ENCODE peak calls at places on chromosomes 6 and 20, in nine cellular contexts. One of them, this sample, is unnamed.

GRCh38 chr20:53840462-53841000 is 229.9 kb downstream of the BCAS1 start:
- DNase-seq in stimulated activated CD8-positive, alpha-beta memory T cell treated with anti-CD3 and anti-CD28 coated beads, Interleukin-15, amount 100 ng/mL, for 24 hours: no peak
- DNase-seq in activated naive CD8-positive, alpha-beta T cell treated with anti-CD3 and anti-CD28 coated beads, Interleukin-2, amount 10 ng/mL, durations not matched to agents 7 days and 5 days: no peak
- DNase-seq in skeletal muscle cell: no peak
- DNase-seq in T follicular helper cell: no peak
- DNase-seq in neural progenitor cell: no peak
- DNase-seq in choroid plexus epithelial cell: no peak
- DNase-seq in GM06990: no peak
- DNase-seq in NCI-H1105 treated with DMSO at 0.1 percent for 48 hours: no peak
- DNase-seq in this sample: no peak

GRCh38 chr20:34581341-34582189 is 23.0 kb downstream of the MAP1LC3A start:
- DNase-seq in GM06990: no peak
- DNase-seq in activated naive CD8-positive, alpha-beta T cell treated with anti-CD3 and anti-CD28 coated beads, Interleukin-2, amount 10 ng/mL, durations not matched to agents 7 days and 5 days: no peak
- DNase-seq in skeletal muscle cell: peak; percentile 45
- DNase-seq in stimulated activated CD8-positive, alpha-beta memory T cell treated with anti-CD3 and anti-CD28 coated beads, Interleukin-15, amount 100 ng/mL, for 24 hours: no peak
- DNase-seq in T follicular helper cell: no peak
- DNase-seq in NCI-H1105 treated with DMSO at 0.1 percent for 48 hours: no peak
- DNase-seq in neural progenitor cell: peak; percentile 35
- DNase-seq in choroid plexus epithelial cell: peak; percentile 67
- DNase-seq in this sample: peak; percentile 37

GRCh38 chr20:60934724-60935123 is 317.3 kb upstream of the CDH4 start:
- DNase-seq in activated naive CD8-positive, alpha-beta T cell treated with anti-CD3 and anti-CD28 coated beads, Interleukin-2, amount 10 ng/mL, durations not matched to agents 7 days and 5 days: no peak
- DNase-seq in skeletal muscle cell: no peak
- DNase-seq in NCI-H1105 treated with DMSO at 0.1 percent for 48 hours: no peak
- DNase-seq in T follicular helper cell: no peak
- DNase-seq in stimulated activated CD8-positive, alpha-beta memory T cell treated with anti-CD3 and anti-CD28 coated beads, Interleukin-15, amount 100 ng/mL, for 24 hours: no peak
- DNase-seq in GM06990: no peak
- DNase-seq in neural progenitor cell: no peak
- DNase-seq in choroid plexus epithelial cell: no peak
- DNase-seq in this sample: no peak

GRCh38 chr6:114941078-114941477 is 598.3 kb upstream of the HS3ST5 start:
- DNase-seq in T follicular helper cell: no peak
- DNase-seq in neural progenitor cell: peak; percentile 85
- DNase-seq in NCI-H1105 treated with DMSO at 0.1 percent for 48 hours: no peak
- DNase-seq in choroid plexus epithelial cell: no peak
- DNase-seq in activated naive CD8-positive, alpha-beta T cell treated with anti-CD3 and anti-CD28 coated beads, Interleukin-2, amount 10 ng/mL, durations not matched to agents 7 days and 5 days: no peak
- DNase-seq in GM06990: no peak
- DNase-seq in stimulated activated CD8-positive, alpha-beta memory T cell treated with anti-CD3 and anti-CD28 coated beads, Interleukin-15, amount 100 ng/mL, for 24 hours: no peak
- DNase-seq in skeletal muscle cell: no peak
- DNase-seq in this sample: no peak

GRCh38 chr6:75748743-75749538 is at the start of gene MYO6:
- DNase-seq in skeletal muscle cell: no peak
- DNase-seq in T follicular helper cell: peak; percentile 19
- DNase-seq in stimulated activated CD8-positive, alpha-beta memory T cell treated with anti-CD3 and anti-CD28 coated beads, Interleukin-15, amount 100 ng/mL, for 24 hours: peak; percentile 2
- DNase-seq in choroid plexus epithelial cell: peak; percentile 62
- DNase-seq in activated naive CD8-positive, alpha-beta T cell treated with anti-CD3 and anti-CD28 coated beads, Interleukin-2, amount 10 ng/mL, durations not matched to agents 7 days and 5 days: peak; percentile 71
- DNase-seq in GM06990: peak; percentile 83
- DNase-seq in neural progenitor cell: peak; percentile 91
- DNase-seq in NCI-H1105 treated with DMSO at 0.1 percent for 48 hours: peak; percentile 64
- DNase-seq in this sample: peak; percentile 47

GRCh38 chr6:147298461-147298860 is 94.2 kb downstream of the STXBP5 start:
- DNase-seq in GM06990: no peak
- DNase-seq in skeletal muscle cell: no peak
- DNase-seq in activated naive CD8-positive, alpha-beta T cell treated with anti-CD3 and anti-CD28 coated beads, Interleukin-2, amount 10 ng/mL, durations not matched to agents 7 days and 5 days: no peak
- DNase-seq in choroid plexus epithelial cell: no peak
- DNase-seq in neural progenitor cell: no peak
- DNase-seq in NCI-H1105 treated with DMSO at 0.1 percent for 48 hours: no peak
- DNase-seq in T follicular helper cell: no peak
- DNase-seq in stimulated activated CD8-positive, alpha-beta memory T cell treated with anti-CD3 and anti-CD28 coated beads, Interleukin-15, amount 100 ng/mL, for 24 hours: no peak
- DNase-seq in this sample: no peak

GRCh38 chr6:48068326-48069191 is 42.4 kb downstream of the PTCHD4 start:
- DNase-seq in NCI-H1105 treated with DMSO at 0.1 percent for 48 hours: peak; percentile 59
- DNase-seq in neural progenitor cell: peak; percentile 63
- DNase-seq in choroid plexus epithelial cell: no peak
- DNase-seq in activated naive CD8-positive, alpha-beta T cell treated with anti-CD3 and anti-CD28 coated beads, Interleukin-2, amount 10 ng/mL, durations not matched to agents 7 days and 5 days: no peak
- DNase-seq in stimulated activated CD8-positive, alpha-beta memory T cell treated with anti-CD3 and anti-CD28 coated beads, Interleukin-15, amount 100 ng/mL, for 24 hours: no peak
- DNase-seq in skeletal muscle cell: no peak
- DNase-seq in GM06990: peak; percentile 8
- DNase-seq in T follicular helper cell: no peak
- DNase-seq in this sample: no peak

GRCh38 chr6:51702851-51703250 is 384.6 kb downstream of the PKHD1 start:
- DNase-seq in activated naive CD8-positive, alpha-beta T cell treated with anti-CD3 and anti-CD28 coated beads, Interleukin-2, amount 10 ng/mL, durations not matched to agents 7 days and 5 days: no peak
- DNase-seq in skeletal muscle cell: no peak
- DNase-seq in NCI-H1105 treated with DMSO at 0.1 percent for 48 hours: no peak
- DNase-seq in neural progenitor cell: no peak
- DNase-seq in choroid plexus epithelial cell: no peak
- DNase-seq in stimulated activated CD8-positive, alpha-beta memory T cell treated with anti-CD3 and anti-CD28 coated beads, Interleukin-15, amount 100 ng/mL, for 24 hours: no peak
- DNase-seq in GM06990: no peak
- DNase-seq in T follicular helper cell: no peak
- DNase-seq in this sample: no peak

GRCh38 chr20:517221-517620 is 26.4 kb downstream of the CSNK2A1 start:
- DNase-seq in activated naive CD8-positive, alpha-beta T cell treated with anti-CD3 and anti-CD28 coated beads, Interleukin-2, amount 10 ng/mL, durations not matched to agents 7 days and 5 days: no peak
- DNase-seq in T follicular helper cell: no peak
- DNase-seq in NCI-H1105 treated with DMSO at 0.1 percent for 48 hours: no peak
- DNase-seq in choroid plexus epithelial cell: no peak
- DNase-seq in GM06990: no peak
- DNase-seq in skeletal muscle cell: no peak
- DNase-seq in stimulated activated CD8-positive, alpha-beta memory T cell treated with anti-CD3 and anti-CD28 coated beads, Interleukin-15, amount 100 ng/mL, for 24 hours: no peak
- DNase-seq in neural progenitor cell: no peak
- DNase-seq in this sample: no peak

GRCh38 chr6:151652338-151652737 is 155.1 kb upstream of the ESR1 start:
- DNase-seq in activated naive CD8-positive, alpha-beta T cell treated with anti-CD3 and anti-CD28 coated beads, Interleukin-2, amount 10 ng/mL, durations not matched to agents 7 days and 5 days: no peak
- DNase-seq in neural progenitor cell: no peak
- DNase-seq in T follicular helper cell: no peak
- DNase-seq in NCI-H1105 treated with DMSO at 0.1 percent for 48 hours: no peak
- DNase-seq in GM06990: no peak
- DNase-seq in choroid plexus epithelial cell: no peak
- DNase-seq in stimulated activated CD8-positive, alpha-beta memory T cell treated with anti-CD3 and anti-CD28 coated beads, Interleukin-15, amount 100 ng/mL, for 24 hours: no peak
- DNase-seq in skeletal muscle cell: no peak
- DNase-seq in this sample: no peak

GRCh38 chr6:35199866-35200265 is 13.9 kb upstream of the SCUBE3 start:
- DNase-seq in T follicular helper cell: no peak
- DNase-seq in activated naive CD8-positive, alpha-beta T cell treated with anti-CD3 and anti-CD28 coated beads, Interleukin-2, amount 10 ng/mL, durations not matched to agents 7 days and 5 days: no peak
- DNase-seq in GM06990: no peak
- DNase-seq in stimulated activated CD8-positive, alpha-beta memory T cell treated with anti-CD3 and anti-CD28 coated beads, Interleukin-15, amount 100 ng/mL, for 24 hours: no peak
- DNase-seq in NCI-H1105 treated with DMSO at 0.1 percent for 48 hours: no peak
- DNase-seq in choroid plexus epithelial cell: no peak
- DNase-seq in neural progenitor cell: no peak
- DNase-seq in skeletal muscle cell: no peak
- DNase-seq in this sample: no peak

GRCh38 chr20:17615645-17616479 is 46.0 kb downstream of the DSTN start:
- DNase-seq in T follicular helper cell: no peak
- DNase-seq in stimulated activated CD8-positive, alpha-beta memory T cell treated with anti-CD3 and anti-CD28 coated beads, Interleukin-15, amount 100 ng/mL, for 24 hours: no peak
- DNase-seq in GM06990: no peak
- DNase-seq in choroid plexus epithelial cell: no peak
- DNase-seq in activated naive CD8-positive, alpha-beta T cell treated with anti-CD3 and anti-CD28 coated beads, Interleukin-2, amount 10 ng/mL, durations not matched to agents 7 days and 5 days: peak; percentile 20
- DNase-seq in neural progenitor cell: no peak
- DNase-seq in skeletal muscle cell: no peak
- DNase-seq in NCI-H1105 treated with DMSO at 0.1 percent for 48 hours: no peak
- DNase-seq in this sample: no peak

GRCh38 chr20:32319100-32319499 is 39.0 kb upstream of the ASXL1 start:
- DNase-seq in GM06990: no peak
- DNase-seq in neural progenitor cell: no peak
- DNase-seq in stimulated activated CD8-positive, alpha-beta memory T cell treated with anti-CD3 and anti-CD28 coated beads, Interleukin-15, amount 100 ng/mL, for 24 hours: no peak
- DNase-seq in T follicular helper cell: no peak
- DNase-seq in activated naive CD8-positive, alpha-beta T cell treated with anti-CD3 and anti-CD28 coated beads, Interleukin-2, amount 10 ng/mL, durations not matched to agents 7 days and 5 days: no peak
- DNase-seq in skeletal muscle cell: no peak
- DNase-seq in NCI-H1105 treated with DMSO at 0.1 percent for 48 hours: no peak
- DNase-seq in choroid plexus epithelial cell: no peak
- DNase-seq in this sample: no peak

GRCh38 chr20:63659370-63659769 is 1.3 kb downstream of the RTEL1 start:
- DNase-seq in GM06990: no peak
- DNase-seq in stimulated activated CD8-positive, alpha-beta memory T cell treated with anti-CD3 and anti-CD28 coated beads, Interleukin-15, amount 100 ng/mL, for 24 hours: no peak
- DNase-seq in neural progenitor cell: no peak
- DNase-seq in activated naive CD8-positive, alpha-beta T cell treated with anti-CD3 and anti-CD28 coated beads, Interleukin-2, amount 10 ng/mL, durations not matched to agents 7 days and 5 days: no peak
- DNase-seq in T follicular helper cell: no peak
- DNase-seq in skeletal muscle cell: no peak
- DNase-seq in NCI-H1105 treated with DMSO at 0.1 percent for 48 hours: no peak
- DNase-seq in choroid plexus epithelial cell: no peak
- DNase-seq in this sample: no peak

GRCh38 chr6:112443666-112444065 is 96.5 kb downstream of the RFPL4B start:
- DNase-seq in skeletal muscle cell: peak; percentile 71
- DNase-seq in activated naive CD8-positive, alpha-beta T cell treated with anti-CD3 and anti-CD28 coated beads, Interleukin-2, amount 10 ng/mL, durations not matched to agents 7 days and 5 days: no peak
- DNase-seq in T follicular helper cell: no peak
- DNase-seq in NCI-H1105 treated with DMSO at 0.1 percent for 48 hours: no peak
- DNase-seq in neural progenitor cell: no peak
- DNase-seq in stimulated activated CD8-positive, alpha-beta memory T cell treated with anti-CD3 and anti-CD28 coated beads, Interleukin-15, amount 100 ng/mL, for 24 hours: no peak
- DNase-seq in GM06990: no peak
- DNase-seq in choroid plexus epithelial cell: peak; percentile 91
- DNase-seq in this sample: peak; percentile 73

GRCh38 chr20:46512943-46513844 is at the start of gene ZNF334:
- DNase-seq in activated naive CD8-positive, alpha-beta T cell treated with anti-CD3 and anti-CD28 coated beads, Interleukin-2, amount 10 ng/mL, durations not matched to agents 7 days and 5 days: peak; percentile 53
- DNase-seq in stimulated activated CD8-positive, alpha-beta memory T cell treated with anti-CD3 and anti-CD28 coated beads, Interleukin-15, amount 100 ng/mL, for 24 hours: peak; percentile 13
- DNase-seq in NCI-H1105 treated with DMSO at 0.1 percent for 48 hours: peak; percentile 88
- DNase-seq in skeletal muscle cell: no peak
- DNase-seq in neural progenitor cell: peak; percentile 85
- DNase-seq in choroid plexus epithelial cell: peak; percentile 61
- DNase-seq in T follicular helper cell: no peak
- DNase-seq in GM06990: peak; percentile 17
- DNase-seq in this sample: peak; percentile 51

GRCh38 chr6:25014806-25015560 is 79.2 kb upstream of the RIPOR2 start:
- DNase-seq in skeletal muscle cell: peak; percentile 53
- DNase-seq in neural progenitor cell: no peak
- DNase-seq in GM06990: no peak
- DNase-seq in activated naive CD8-positive, alpha-beta T cell treated with anti-CD3 and anti-CD28 coated beads, Interleukin-2, amount 10 ng/mL, durations not matched to agents 7 days and 5 days: no peak
- DNase-seq in choroid plexus epithelial cell: peak; percentile 93
- DNase-seq in stimulated activated CD8-positive, alpha-beta memory T cell treated with anti-CD3 and anti-CD28 coated beads, Interleukin-15, amount 100 ng/mL, for 24 hours: no peak
- DNase-seq in NCI-H1105 treated with DMSO at 0.1 percent for 48 hours: peak; percentile 82
- DNase-seq in T follicular helper cell: peak; percentile 42
- DNase-seq in this sample: peak; percentile 89

GRCh38 chr20:4445331-4445730 is 276.4 kb upstream of the PRND start:
- DNase-seq in neural progenitor cell: no peak
- DNase-seq in choroid plexus epithelial cell: no peak
- DNase-seq in stimulated activated CD8-positive, alpha-beta memory T cell treated with anti-CD3 and anti-CD28 coated beads, Interleukin-15, amount 100 ng/mL, for 24 hours: no peak
- DNase-seq in skeletal muscle cell: no peak
- DNase-seq in T follicular helper cell: no peak
- DNase-seq in GM06990: no peak
- DNase-seq in NCI-H1105 treated with DMSO at 0.1 percent for 48 hours: no peak
- DNase-seq in activated naive CD8-positive, alpha-beta T cell treated with anti-CD3 and anti-CD28 coated beads, Interleukin-2, amount 10 ng/mL, durations not matched to agents 7 days and 5 days: no peak
- DNase-seq in this sample: no peak

GRCh38 chr6:18742406-18742805 is 355.3 kb downstream of the RNF144B start:
- DNase-seq in NCI-H1105 treated with DMSO at 0.1 percent for 48 hours: no peak
- DNase-seq in neural progenitor cell: no peak
- DNase-seq in choroid plexus epithelial cell: peak; percentile 49
- DNase-seq in stimulated activated CD8-positive, alpha-beta memory T cell treated with anti-CD3 and anti-CD28 coated beads, Interleukin-15, amount 100 ng/mL, for 24 hours: no peak
- DNase-seq in activated naive CD8-positive, alpha-beta T cell treated with anti-CD3 and anti-CD28 coated beads, Interleukin-2, amount 10 ng/mL, durations not matched to agents 7 days and 5 days: no peak
- DNase-seq in GM06990: no peak
- DNase-seq in skeletal muscle cell: no peak
- DNase-seq in T follicular helper cell: no peak
- DNase-seq in this sample: peak; percentile 23

GRCh38 chr6:56437171-56437900 is 190.0 kb upstream of the COL21A1 start:
- DNase-seq in choroid plexus epithelial cell: no peak
- DNase-seq in activated naive CD8-positive, alpha-beta T cell treated with anti-CD3 and anti-CD28 coated beads, Interleukin-2, amount 10 ng/mL, durations not matched to agents 7 days and 5 days: no peak
- DNase-seq in skeletal muscle cell: no peak
- DNase-seq in NCI-H1105 treated with DMSO at 0.1 percent for 48 hours: no peak
- DNase-seq in GM06990: no peak
- DNase-seq in T follicular helper cell: no peak
- DNase-seq in stimulated activated CD8-positive, alpha-beta memory T cell treated with anti-CD3 and anti-CD28 coated beads, Interleukin-15, amount 100 ng/mL, for 24 hours: no peak
- DNase-seq in neural progenitor cell: no peak
- DNase-seq in this sample: peak; percentile 17

GRCh38 chr6:37877373-37878149 is 58.0 kb downstream of the ZFAND3 start:
- DNase-seq in activated naive CD8-positive, alpha-beta T cell treated with anti-CD3 and anti-CD28 coated beads, Interleukin-2, amount 10 ng/mL, durations not matched to agents 7 days and 5 days: no peak
- DNase-seq in neural progenitor cell: no peak
- DNase-seq in GM06990: no peak
- DNase-seq in T follicular helper cell: no peak
- DNase-seq in skeletal muscle cell: no peak
- DNase-seq in NCI-H1105 treated with DMSO at 0.1 percent for 48 hours: no peak
- DNase-seq in choroid plexus epithelial cell: peak; percentile 46
- DNase-seq in stimulated activated CD8-positive, alpha-beta memory T cell treated with anti-CD3 and anti-CD28 coated beads, Interleukin-15, amount 100 ng/mL, for 24 hours: no peak
- DNase-seq in this sample: peak; percentile 85

GRCh38 chr6:170050591-170051041 is 240.3 kb downstream of the DLL1 start:
- DNase-seq in neural progenitor cell: no peak
- DNase-seq in skeletal muscle cell: no peak
- DNase-seq in choroid plexus epithelial cell: no peak
- DNase-seq in activated naive CD8-positive, alpha-beta T cell treated with anti-CD3 and anti-CD28 coated beads, Interleukin-2, amount 10 ng/mL, durations not matched to agents 7 days and 5 days: peak; percentile 11
- DNase-seq in T follicular helper cell: no peak
- DNase-seq in stimulated activated CD8-positive, alpha-beta memory T cell treated with anti-CD3 and anti-CD28 coated beads, Interleukin-15, amount 100 ng/mL, for 24 hours: no peak
- DNase-seq in GM06990: no peak
- DNase-seq in NCI-H1105 treated with DMSO at 0.1 percent for 48 hours: no peak
- DNase-seq in this sample: no peak

GRCh38 chr6:17015551-17016381 is 86.1 kb upstream of the STMND1 start:
- DNase-seq in choroid plexus epithelial cell: peak; percentile 55
- DNase-seq in activated naive CD8-positive, alpha-beta T cell treated with anti-CD3 and anti-CD28 coated beads, Interleukin-2, amount 10 ng/mL, durations not matched to agents 7 days and 5 days: peak; percentile 70
- DNase-seq in NCI-H1105 treated with DMSO at 0.1 percent for 48 hours: no peak
- DNase-seq in skeletal muscle cell: no peak
- DNase-seq in neural progenitor cell: no peak
- DNase-seq in GM06990: peak; percentile 14
- DNase-seq in stimulated activated CD8-positive, alpha-beta memory T cell treated with anti-CD3 and anti-CD28 coated beads, Interleukin-15, amount 100 ng/mL, for 24 hours: no peak
- DNase-seq in T follicular helper cell: no peak
- DNase-seq in this sample: no peak

GRCh38 chr6:92647630-92648029 is 771.7 kb downstream of the EPHA7 start:
- DNase-seq in T follicular helper cell: no peak
- DNase-seq in activated naive CD8-positive, alpha-beta T cell treated with anti-CD3 and anti-CD28 coated beads, Interleukin-2, amount 10 ng/mL, durations not matched to agents 7 days and 5 days: no peak
- DNase-seq in choroid plexus epithelial cell: peak; percentile 16
- DNase-seq in NCI-H1105 treated with DMSO at 0.1 percent for 48 hours: peak; percentile 78
- DNase-seq in skeletal muscle cell: no peak
- DNase-seq in GM06990: no peak
- DNase-seq in stimulated activated CD8-positive, alpha-beta memory T cell treated with anti-CD3 and anti-CD28 coated beads, Interleukin-15, amount 100 ng/mL, for 24 hours: no peak
- DNase-seq in neural progenitor cell: no peak
- DNase-seq in this sample: peak; percentile 88

GRCh38 chr6:144150673-144151009 is 324 bp downstream of the STX11 start:
- DNase-seq in choroid plexus epithelial cell: peak; percentile 29
- DNase-seq in skeletal muscle cell: no peak
- DNase-seq in GM06990: no peak
- DNase-seq in stimulated activated CD8-positive, alpha-beta memory T cell treated with anti-CD3 and anti-CD28 coated beads, Interleukin-15, amount 100 ng/mL, for 24 hours: no peak
- DNase-seq in activated naive CD8-positive, alpha-beta T cell treated with anti-CD3 and anti-CD28 coated beads, Interleukin-2, amount 10 ng/mL, durations not matched to agents 7 days and 5 days: no peak
- DNase-seq in neural progenitor cell: peak; percentile 68
- DNase-seq in NCI-H1105 treated with DMSO at 0.1 percent for 48 hours: peak; percentile 58
- DNase-seq in T follicular helper cell: no peak
- DNase-seq in this sample: no peak

GRCh38 chr6:154106251-154106650 is 67.2 kb downstream of the OPRM1 start:
- DNase-seq in activated naive CD8-positive, alpha-beta T cell treated with anti-CD3 and anti-CD28 coated beads, Interleukin-2, amount 10 ng/mL, durations not matched to agents 7 days and 5 days: no peak
- DNase-seq in choroid plexus epithelial cell: no peak
- DNase-seq in stimulated activated CD8-positive, alpha-beta memory T cell treated with anti-CD3 and anti-CD28 coated beads, Interleukin-15, amount 100 ng/mL, for 24 hours: no peak
- DNase-seq in GM06990: no peak
- DNase-seq in NCI-H1105 treated with DMSO at 0.1 percent for 48 hours: no peak
- DNase-seq in neural progenitor cell: no peak
- DNase-seq in skeletal muscle cell: no peak
- DNase-seq in T follicular helper cell: no peak
- DNase-seq in this sample: no peak

GRCh38 chr6:119865466-119866350 is 516.1 kb upstream of the MAN1A1 start:
- DNase-seq in stimulated activated CD8-positive, alpha-beta memory T cell treated with anti-CD3 and anti-CD28 coated beads, Interleukin-15, amount 100 ng/mL, for 24 hours: no peak
- DNase-seq in GM06990: no peak
- DNase-seq in skeletal muscle cell: no peak
- DNase-seq in activated naive CD8-positive, alpha-beta T cell treated with anti-CD3 and anti-CD28 coated beads, Interleukin-2, amount 10 ng/mL, durations not matched to agents 7 days and 5 days: no peak
- DNase-seq in neural progenitor cell: no peak
- DNase-seq in choroid plexus epithelial cell: no peak
- DNase-seq in NCI-H1105 treated with DMSO at 0.1 percent for 48 hours: no peak
- DNase-seq in T follicular helper cell: no peak
- DNase-seq in this sample: no peak

GRCh38 chr6:35475573-35475972 is 7.4 kb downstream of the RPL10A start:
- DNase-seq in T follicular helper cell: no peak
- DNase-seq in NCI-H1105 treated with DMSO at 0.1 percent for 48 hours: no peak
- DNase-seq in choroid plexus epithelial cell: no peak
- DNase-seq in stimulated activated CD8-positive, alpha-beta memory T cell treated with anti-CD3 and anti-CD28 coated beads, Interleukin-15, amount 100 ng/mL, for 24 hours: no peak
- DNase-seq in skeletal muscle cell: no peak
- DNase-seq in activated naive CD8-positive, alpha-beta T cell treated with anti-CD3 and anti-CD28 coated beads, Interleukin-2, amount 10 ng/mL, durations not matched to agents 7 days and 5 days: no peak
- DNase-seq in neural progenitor cell: no peak
- DNase-seq in GM06990: peak; percentile 46
- DNase-seq in this sample: no peak

GRCh38 chr6:45710304-45710821 is 305.3 kb downstream of the CLIC5 start:
- DNase-seq in GM06990: peak; percentile 62
- DNase-seq in stimulated activated CD8-positive, alpha-beta memory T cell treated with anti-CD3 and anti-CD28 coated beads, Interleukin-15, amount 100 ng/mL, for 24 hours: peak; percentile 42
- DNase-seq in NCI-H1105 treated with DMSO at 0.1 percent for 48 hours: no peak
- DNase-seq in neural progenitor cell: no peak
- DNase-seq in skeletal muscle cell: no peak
- DNase-seq in T follicular helper cell: no peak
- DNase-seq in choroid plexus epithelial cell: peak; percentile 54
- DNase-seq in activated naive CD8-positive, alpha-beta T cell treated with anti-CD3 and anti-CD28 coated beads, Interleukin-2, amount 10 ng/mL, durations not matched to agents 7 days and 5 days: no peak
- DNase-seq in this sample: no peak

GRCh38 chr6:79864001-79864400 is 83.4 kb downstream of the ELOVL4 start:
- DNase-seq in activated naive CD8-positive, alpha-beta T cell treated with anti-CD3 and anti-CD28 coated beads, Interleukin-2, amount 10 ng/mL, durations not matched to agents 7 days and 5 days: no peak
- DNase-seq in T follicular helper cell: no peak
- DNase-seq in skeletal muscle cell: no peak
- DNase-seq in stimulated activated CD8-positive, alpha-beta memory T cell treated with anti-CD3 and anti-CD28 coated beads, Interleukin-15, amount 100 ng/mL, for 24 hours: no peak
- DNase-seq in neural progenitor cell: no peak
- DNase-seq in GM06990: no peak
- DNase-seq in choroid plexus epithelial cell: no peak
- DNase-seq in NCI-H1105 treated with DMSO at 0.1 percent for 48 hours: peak; percentile 63
- DNase-seq in this sample: peak; percentile 14

GRCh38 chr6:127869772-127870404 is 31.0 kb downstream of the THEMIS start:
- DNase-seq in choroid plexus epithelial cell: no peak
- DNase-seq in neural progenitor cell: peak; percentile 44
- DNase-seq in stimulated activated CD8-positive, alpha-beta memory T cell treated with anti-CD3 and anti-CD28 coated beads, Interleukin-15, amount 100 ng/mL, for 24 hours: no peak
- DNase-seq in T follicular helper cell: no peak
- DNase-seq in skeletal muscle cell: no peak
- DNase-seq in NCI-H1105 treated with DMSO at 0.1 percent for 48 hours: no peak
- DNase-seq in GM06990: no peak
- DNase-seq in activated naive CD8-positive, alpha-beta T cell treated with anti-CD3 and anti-CD28 coated beads, Interleukin-2, amount 10 ng/mL, durations not matched to agents 7 days and 5 days: no peak
- DNase-seq in this sample: no peak

This sample was measured in amniotic epithelial cell.